ENCODE peak calls at places on chromosomes 12 and 14, in five cellular contexts. D is HT-29, Y is stomach, L is ELR, W is amniotic stem cell. C is an unnamed sample.

GRCh38 chr12:6829532-6830220 is 1.5 kb downstream of the P3H3 start:
- DNase-seq in D (no peak), Y (no peak), L (peak; percentile 66), W (peak; percentile 55), C (no peak)

GRCh38 chr12:2179953-2180736 is 127.4 kb downstream of the CACNA1C start:
- DNase-seq in D (no peak), Y (peak; percentile 34), L (peak; percentile 93), W (peak; percentile 85), C (peak; percentile 86)

GRCh38 chr12:77005699-77006098 is 59.7 kb downstream of the E2F7 start:
- DNase-seq in D (no peak), Y (no peak), L (no peak), W (no peak), C (no peak)

GRCh38 chr12:50922820-50923219 is 29.5 kb upstream of the HIGD1C start:
- DNase-seq in D (no peak), Y (no peak), L (no peak), W (no peak), C (no peak)

GRCh38 chr14:99274346-99275221 is 2.6 kb upstream of the BCL11B start:
- DNase-seq in D (peak; percentile 74), Y (peak; percentile 29), L (peak; percentile 66), W (peak; percentile 11), C (peak; percentile 11)

GRCh38 chr14:74905595-74906142 is 17.4 kb downstream of the RPS6KL1 start:
- DNase-seq in D (peak; percentile 67), Y (peak; percentile 77), L (peak; percentile 68), W (peak; percentile 14), C (no peak)

GRCh38 chr14:45199246-45199645 is 53.8 kb downstream of the MIS18BP1 start:
- DNase-seq in D (no peak), Y (no peak), L (peak; percentile 68), W (peak; percentile 4), C (no peak)

GRCh38 chr14:69592923-69593677 is 18.3 kb upstream of the SUSD6 start:
- DNase-seq in D (no peak), Y (no peak), L (no peak), W (peak; percentile 22), C (no peak)

GRCh38 chr14:65824285-65824977 is 411.9 kb downstream of the FUT8 start:
- DNase-seq in D (peak; percentile 55), Y (peak; percentile 53), L (peak; percentile 76), W (peak; percentile 43), C (peak; percentile 32)

GRCh38 chr14:34160619-34161018 is 209.7 kb upstream of the EGLN3 start:
- DNase-seq in D (no peak), Y (no peak), L (no peak), W (no peak), C (no peak)

GRCh38 chr12:57889541-57889989 is 43.0 kb upstream of the CTDSP2 start:
- DNase-seq in D (peak; percentile 16), Y (no peak), L (peak; percentile 15), W (no peak), C (no peak)

GRCh38 chr14:67186789-67187188 is 2.5 kb upstream of the GARIN2 start:
- DNase-seq in D (peak; percentile 7), Y (no peak), L (peak; percentile 20), W (no peak), C (no peak)

GRCh38 chr12:123238961-123239360 is 5.7 kb downstream of the MTRFR start:
- DNase-seq in D (no peak), Y (no peak), L (no peak), W (no peak), C (no peak)

C was measured in HS-5.